ENCODE peak calls at places on chromosomes 16 and 17, in five cellular contexts. S, D, C, N and R are unnamed samples.

GRCh38 chr16:2015117-2015946 is 4.3 kb upstream of the NPW start:
- DNase-seq in D (no peak), C (no peak), N (no peak), S (no peak), R (peak)

GRCh38 chr17:78396436-78397335 is 18.2 kb downstream of the PGS1 start:
- DNase-seq in D (no peak), S (no peak), N (no peak), C (no peak), R (no peak)

GRCh38 chr17:50364715-50365114 is 8.3 kb downstream of the MRPL27 start:
- DNase-seq in D (no peak), N (peak), S (no peak), C (peak), R (no peak)

GRCh38 chr16:20611350-20611902 is 35.3 kb upstream of the ACSM2B start:
- DNase-seq in D (no peak), C (no peak), N (no peak), S (no peak), R (no peak)

GRCh38 chr17:4479982-4480751 is 18.5 kb upstream of the SPNS2 start:
- DNase-seq in C (no peak), N (no peak), D (no peak), S (no peak), R (no peak)

GRCh38 chr16:70594569-70594968 is 51.8 kb upstream of the IL34 start:
- DNase-seq in S (peak), D (no peak), C (no peak), N (no peak), R (peak)

GRCh38 chr17:71176315-71176714 is 944.5 kb upstream of the SOX9 start:
- DNase-seq in D (no peak), C (no peak), S (no peak), N (no peak), R (no peak)

GRCh38 chr16:72927199-72928088 is 120.5 kb downstream of the ZFHX3 start:
- DNase-seq in N (peak), C (peak), S (no peak), D (peak), R (peak)

GRCh38 chr17:29931253-29931932 is 1.4 kb upstream of the SSH2 start:
- DNase-seq in N (peak), S (peak), C (peak), D (peak), R (peak)

GRCh38 chr17:10713336-10713735 is 15.9 kb downstream of the ADPRM start:
- DNase-seq in D (no peak), C (no peak), S (no peak), N (peak), R (no peak)

GRCh38 chr16:66265106-66265415 is 101.4 kb upstream of the CDH5 start:
- DNase-seq in N (no peak), D (no peak), C (no peak), S (no peak), R (no peak)

DNA sequence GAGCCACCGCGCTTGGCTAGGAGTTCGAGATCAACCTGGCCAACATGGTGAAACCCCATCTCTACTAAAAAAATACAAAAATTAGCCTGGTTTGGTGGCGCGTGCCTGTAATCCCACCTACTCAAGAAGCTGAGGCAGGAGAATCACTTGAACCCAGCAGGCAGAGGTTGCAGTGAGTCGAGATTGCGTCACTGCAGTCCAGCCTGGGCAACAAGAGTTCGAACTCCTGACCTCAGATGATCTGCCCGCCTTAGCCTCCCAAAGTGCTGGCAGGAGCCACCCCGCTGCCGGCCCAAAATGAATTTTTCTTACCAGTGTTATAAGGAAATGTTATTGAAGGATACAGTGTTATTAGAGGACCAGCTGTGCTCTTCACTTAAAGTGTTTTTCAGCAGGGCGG is 2.3 kb downstream of the NUP85 start:
- DNase-seq in N (no peak), S (no peak), D (no peak), C (no peak), R (no peak)
- TF ChIP-seq CTCF in N (no peak), S (no peak), D (no peak), C (no peak), R (no peak)

DNA sequence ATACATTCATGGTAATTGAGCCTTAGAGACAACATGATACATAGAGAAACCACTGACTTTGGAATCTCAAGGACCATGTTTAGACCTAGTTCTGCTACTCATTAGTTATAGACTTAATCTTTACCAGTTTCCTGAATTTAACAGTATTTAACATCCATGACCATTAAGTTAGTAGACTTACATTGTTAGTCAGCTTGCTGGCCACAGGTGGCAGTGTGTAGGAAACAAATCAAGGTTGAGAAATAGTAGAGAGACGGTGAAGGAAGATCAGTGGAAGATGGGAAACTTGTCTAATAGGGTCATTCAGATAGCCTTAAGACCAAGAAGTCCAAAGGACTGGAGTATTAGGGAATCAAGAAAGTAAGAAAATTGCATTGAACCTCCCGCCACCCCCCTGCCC is 31.0 kb downstream of the OMG start:
- DNase-seq in N (peak), S (no peak), D (no peak), C (no peak), R (peak)
- TF ChIP-seq CTCF in N (peak), S (no peak), D (peak), C (no peak), R (peak)

GRCh38 chr17:81298991-81299733 is 4.1 kb upstream of the SLC38A10 start:
- DNase-seq in N (no peak), C (no peak), S (no peak), D (no peak), R (no peak)
- TF ChIP-seq CTCF in N (no peak), C (no peak), S (no peak), D (no peak), R (no peak)

DNA sequence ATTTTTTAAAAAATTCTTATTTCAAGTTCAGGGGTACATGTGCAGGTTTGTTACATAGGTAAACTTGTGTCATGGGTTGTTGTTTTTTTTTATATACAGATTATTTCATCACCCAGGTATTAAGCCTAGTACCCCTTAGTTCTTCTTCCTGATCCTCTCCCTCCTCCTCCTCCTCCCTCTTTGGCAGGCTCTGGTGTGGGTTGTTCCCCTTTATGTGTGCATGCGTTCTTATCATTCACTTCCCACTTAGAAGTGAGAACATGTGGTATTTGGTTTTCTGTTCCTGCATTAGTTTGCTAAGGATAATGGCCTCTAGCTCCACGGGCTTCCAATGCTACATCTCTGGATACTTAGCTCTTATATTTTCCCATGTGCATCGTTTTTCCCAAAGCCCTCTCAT is 404.4 kb downstream of the HAPSTR1 start:
- DNase-seq in S (no peak), C (no peak), N (no peak), D (no peak), R (no peak)
- TF ChIP-seq CTCF in S (no peak), C (no peak), N (no peak), D (no peak), R (no peak)

DNA sequence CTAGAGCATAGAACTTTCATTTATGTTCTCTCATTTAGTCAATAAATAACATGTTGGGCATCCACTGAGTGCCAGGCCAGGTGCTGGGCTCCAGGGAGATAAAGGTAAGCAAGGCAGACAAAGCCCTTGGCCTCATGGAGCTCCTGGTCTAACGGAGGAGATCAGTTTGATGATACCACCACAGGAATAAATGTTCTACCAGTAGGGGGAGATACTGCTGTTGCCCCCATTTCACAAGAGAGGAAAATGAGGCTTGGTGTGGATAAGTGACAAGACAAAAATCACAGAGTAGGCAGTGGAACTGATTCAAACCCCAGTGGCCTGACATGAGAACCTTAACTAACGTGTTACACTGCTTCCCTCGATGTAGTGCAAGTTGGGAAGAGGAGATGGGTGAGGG is 80.4 kb upstream of the ERCC4 start:
- DNase-seq in C (no peak), N (no peak), S (no peak), D (no peak), R (no peak)
- TF ChIP-seq CTCF in C (no peak), N (no peak), S (no peak), D (peak), R (no peak)